ENCODE peak calls at places on chromosomes 13 and 19, in seven cellular contexts. Z, P, D, Y, M, Q and B are unnamed samples. For H3K4me1 and H3K9me3, the result is how much of the 10 kb centered on the place peaks cover.

GRCh38 chr13:73060251-73061160 is 1.7 kb downstream of the KLF5 start:
- DNase-seq in Z (peak), P (peak), D (no peak), Y (peak), M (no peak), Q (peak), B (no peak)

GRCh38 chr19:50239916-50240585 is 36.6 kb downstream of the MYH14 start:
- DNase-seq in Z (no peak), P (no peak), D (no peak), Y (no peak), M (no peak), Q (no peak), B (no peak)

GRCh38 chr13:66563076-66563475 is 667.1 kb downstream of the PCDH9 start:
- DNase-seq in Z (no peak), P (peak), D (no peak), Y (peak), M (no peak), Q (no peak), B (no peak)

GRCh38 chr19:2045501-2046045 is 5.5 kb downstream of the MKNK2 start:
- DNase-seq in Z (no peak), P (no peak), D (no peak), Y (no peak), M (no peak), Q (no peak), B (peak)

GRCh38 chr19:38290631-38291147 is 13.4 kb upstream of the C19orf33 start:
- DNase-seq in Z (peak), P (peak), D (no peak), Y (peak), M (no peak), Q (no peak), B (no peak)

GRCh38 chr13:106385669-106386068 is 149.8 kb downstream of the EFNB2 start:
- DNase-seq in Z (no peak), P (no peak), D (no peak), Y (no peak), M (no peak), Q (no peak), B (no peak)

GRCh38 chr13:67341406-67341805 is 111.3 kb upstream of the PCDH9 start:
- DNase-seq in Z (no peak), P (peak), D (no peak), Y (no peak), M (no peak), Q (no peak), B (no peak)

GRCh38 chr19:33252418-33252962 is 26.8 kb upstream of the SLC7A10 start:
- DNase-seq in Z (no peak), P (no peak), D (no peak), Y (no peak), M (no peak), Q (no peak), B (no peak)

GRCh38 chr13:21071894-21072293 is 10.5 kb upstream of the LATS2 start:
- DNase-seq in Z (peak), P (no peak), D (no peak), Y (peak), M (no peak), Q (no peak), B (no peak)

GRCh38 chr19:18506101-18506534 is 15.8 kb downstream of the ELL start:
- DNase-seq in Z (no peak), P (no peak), D (no peak), Y (no peak), M (no peak), Q (no peak), B (no peak)

GRCh38 chr19:18504886-18505610 is 16.8 kb downstream of the ELL start:
- DNase-seq in Z (no peak), P (no peak), D (no peak), Y (no peak), M (no peak), Q (no peak), B (no peak)

GRCh38 chr19:18507021-18507726 is 14.7 kb downstream of the ELL start:
- DNase-seq in Z (no peak), P (no peak), D (no peak), Y (peak), M (no peak), Q (no peak), B (no peak)

GRCh38 chr19:18507727-18508440 is 14.0 kb downstream of the ELL start:
- DNase-seq in Z (no peak), P (peak), D (no peak), Y (no peak), M (no peak), Q (no peak), B (no peak)

DNA sequence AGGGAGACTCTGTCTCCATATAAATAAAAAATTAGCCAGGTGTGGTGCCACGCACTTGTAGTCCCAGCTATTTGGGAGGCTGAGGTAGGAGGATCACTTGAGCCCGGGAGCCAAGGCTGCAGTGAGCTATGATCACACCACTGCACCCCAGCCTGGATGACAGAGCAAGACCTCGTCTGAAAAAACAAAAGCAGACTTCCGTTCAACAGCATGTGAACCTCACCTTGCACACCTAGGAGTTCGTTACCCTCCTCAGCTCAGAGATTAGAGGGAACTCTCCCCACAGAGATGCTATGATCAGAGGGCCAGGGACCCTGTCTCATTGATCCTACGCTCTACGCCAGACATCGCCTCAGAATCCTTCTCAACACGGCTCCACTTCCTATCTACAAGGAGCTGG is 15.3 kb downstream of the ELL start:
- DNase-seq in Z (no peak), P (no peak), D (no peak), Y (no peak), M (no peak), Q (no peak), B (no peak)
- H3K4me1 ChIP-seq in Z (under half), P (under half), D (under half), Y (under half), M (under half), Q (under half), B (under half)

GRCh38 chr19:7542556-7543348 is 7.2 kb downstream of the PNPLA6 start:
- DNase-seq in Z (no peak), P (no peak), D (no peak), Y (no peak), M (no peak), Q (no peak), B (no peak)
- H3K9ac ChIP-seq in Z (no peak), P (no peak), D (no peak), Y (no peak), M (no peak), Q (no peak), B (no peak)

GRCh38 chr19:34961775-34962174 is 2.3 kb downstream of the ZNF792 start:
- DNase-seq in Z (no peak), P (no peak), D (no peak), Y (no peak), M (no peak), Q (no peak), B (no peak)
- H3K9me3 ChIP-seq in Z (under half), P (under half), D (under half), Y (under half), M (under half), Q (under half), B (under half)

GRCh38 chr13:112790735-112791641 is 101.2 kb downstream of the ATP11A start:
- DNase-seq in Z (peak), P (peak), D (no peak), Y (peak), M (no peak), Q (no peak), B (no peak)
- H3K4me1 ChIP-seq in Z (under half), P (under half), D (under half), Y (under half), M (under half), Q (under half), B (under half)

GRCh38 chr13:101390461-101390860 is 25.8 kb downstream of the NALCN start:
- DNase-seq in Z (peak), P (peak), D (no peak), Y (peak), M (no peak), Q (no peak), B (no peak)
- H3K9ac ChIP-seq in Z (peak), P (no peak), D (no peak), Y (no peak), M (no peak), Q (no peak), B (no peak)

GRCh38 chr13:110555601-110556223 is 5.8 kb downstream of the RAB20 start:
- DNase-seq in Z (no peak), P (no peak), D (no peak), Y (no peak), M (no peak), Q (no peak), B (no peak)

GRCh38 chr13:110556224-110556606 is 5.3 kb downstream of the RAB20 start:
- DNase-seq in Z (no peak), P (no peak), D (no peak), Y (no peak), M (no peak), Q (no peak), B (no peak)

GRCh38 chr13:110557610-110558305 is 3.8 kb downstream of the RAB20 start:
- DNase-seq in Z (no peak), P (no peak), D (no peak), Y (no peak), M (no peak), Q (no peak), B (no peak)

GRCh38 chr13:110554946-110555345 is 6.6 kb downstream of the RAB20 start:
- DNase-seq in Z (no peak), P (no peak), D (no peak), Y (no peak), M (no peak), Q (no peak), B (no peak)

GRCh38 chr13:110557082-110557481 is 4.4 kb downstream of the RAB20 start:
- DNase-seq in Z (no peak), P (no peak), D (no peak), Y (no peak), M (no peak), Q (no peak), B (no peak)
- H3K9me3 ChIP-seq in Z (under half), P (under half), D (under half), Y (under half), M (under half), Q (under half), B (under half)

GRCh38 chr19:17751103-17751911 is at the start of gene FCHO1:
- DNase-seq in Z (no peak), P (no peak), D (no peak), Y (no peak), M (no peak), Q (no peak), B (peak)

GRCh38 chr19:17748884-17749638 is 2.2 kb upstream of the FCHO1 start:
- DNase-seq in Z (no peak), P (no peak), D (no peak), Y (no peak), M (no peak), Q (no peak), B (no peak)

GRCh38 chr19:17747205-17748098 is 3.8 kb upstream of the FCHO1 start:
- DNase-seq in Z (peak), P (peak), D (peak), Y (peak), M (peak), Q (peak), B (peak)

GRCh38 chr19:17751912-17752273 is 616 bp downstream of the FCHO1 start:
- DNase-seq in Z (no peak), P (no peak), D (no peak), Y (no peak), M (no peak), Q (no peak), B (peak)

DNA sequence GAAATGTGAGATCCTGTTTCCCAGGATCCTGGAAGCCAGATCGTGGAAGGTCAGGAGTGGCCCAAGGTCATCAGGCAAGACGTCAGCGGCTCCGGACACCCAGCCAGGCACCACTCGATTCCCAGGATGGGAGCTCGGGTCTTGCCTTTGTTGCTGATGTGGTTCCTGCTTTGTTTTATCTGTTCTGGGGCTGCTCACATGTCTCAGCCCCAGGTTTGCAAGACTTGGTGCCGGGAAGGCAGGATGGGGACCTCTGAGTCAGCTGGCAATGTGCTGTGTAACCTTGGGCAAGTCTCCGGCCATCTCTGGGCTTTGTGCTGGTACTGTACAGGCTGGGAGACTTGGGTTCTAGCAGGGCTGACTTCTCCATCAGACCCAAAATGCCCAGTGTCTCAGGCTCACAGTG is 1.4 kb upstream of the FCHO1 start:
- DNase-seq in Z (no peak), P (no peak), D (no peak), Y (no peak), M (no peak), Q (no peak), B (no peak)
- H3K4me1 ChIP-seq in Z (under half), P (under half), D (under half), Y (under half), M (under half), Q (under half), B (half or more)

GRCh38 chr13:30370916-30371521 is 51.3 kb upstream of the UBE2L5 start:
- DNase-seq in Z (no peak), P (no peak), D (no peak), Y (no peak), M (no peak), Q (no peak), B (no peak)
- H3K9ac ChIP-seq in Z (no peak), P (no peak), D (no peak), Y (no peak), M (no peak), Q (no peak), B (peak)